ENCODE peak calls at places on chromosome 14, in five cellular contexts. O, G, S, Q and W are unnamed samples.

GRCh38 chr14:59055439-59056045 is 132.9 kb upstream of the DAAM1 start:
- DNase-seq in O (no peak), G (peak; percentile 73), S (peak; percentile 21), Q (no peak), W (peak; percentile 29)

GRCh38 chr14:37869633-37870032 is 274.2 kb downstream of the TTC6 start:
- DNase-seq in O (no peak), G (no peak), S (no peak), Q (no peak), W (peak; percentile 55)

GRCh38 chr14:24117179-24117578 is 2.4 kb upstream of the NRL start:
- DNase-seq in O (no peak), G (no peak), S (no peak), Q (no peak), W (no peak)

GRCh38 chr14:77123381-77124344 is 17.9 kb downstream of the ZDHHC22 start:
- DNase-seq in O (peak; percentile 55), G (no peak), S (no peak), Q (no peak), W (no peak)

GRCh38 chr14:37403656-37404055 is 191.4 kb downstream of the FOXA1 start:
- DNase-seq in O (no peak), G (no peak), S (no peak), Q (no peak), W (no peak)

GRCh38 chr14:28765907-28766504 is 581 bp upstream of the FOXG1 start:
- DNase-seq in O (no peak), G (peak; percentile 15), S (no peak), Q (no peak), W (peak; percentile 58)

GRCh38 chr14:77985235-77985634 is 184.9 kb upstream of the NRXN3 start:
- DNase-seq in O (no peak), G (peak; percentile 46), S (no peak), Q (no peak), W (no peak)

GRCh38 chr14:28770061-28770460 is 3.5 kb downstream of the FOXG1 start:
- DNase-seq in O (no peak), G (no peak), S (no peak), Q (no peak), W (no peak)

GRCh38 chr14:101476931-101477553 is 84.3 kb upstream of the DIO3 start:
- DNase-seq in O (no peak), G (no peak), S (peak; percentile 88), Q (peak; percentile 60), W (no peak)

GRCh38 chr14:50839048-50839447 is 8.1 kb upstream of the NIN start:
- DNase-seq in O (no peak), G (no peak), S (no peak), Q (no peak), W (no peak)

GRCh38 chr14:65840118-65840751 is 427.7 kb downstream of the FUT8 start:
- DNase-seq in O (no peak), G (no peak), S (no peak), Q (no peak), W (no peak)

GRCh38 chr14:55706893-55707292 is 126.9 kb downstream of the KTN1 start:
- DNase-seq in O (no peak), G (no peak), S (no peak), Q (no peak), W (no peak)

GRCh38 chr14:95468416-95469133 is 47.9 kb downstream of the SYNE3 start:
- DNase-seq in O (no peak), G (no peak), S (no peak), Q (no peak), W (no peak)

GRCh38 chr14:26841920-26842741 is 244.3 kb upstream of the NOVA1 start:
- DNase-seq in O (no peak), G (peak; percentile 98), S (peak; percentile 34), Q (peak; percentile 77), W (no peak)

GRCh38 chr14:24232121-24232644 is at the start of gene NEDD8:
- DNase-seq in O (peak; percentile 93), G (peak; percentile 98), S (peak; percentile 92), Q (peak; percentile 98), W (peak; percentile 94)

GRCh38 chr14:75429562-75429961 is 1.7 kb downstream of the JDP2 start:
- DNase-seq in O (no peak), G (peak; percentile 23), S (no peak), Q (no peak), W (no peak)
- H3K4me1 ChIP-seq in O (peaks cover 85% of the 10 kb centered on the region), G (peaks cover 21% of the 10 kb centered on the region), S (peaks cover 42% of the 10 kb centered on the region), Q (peaks cover 32% of the 10 kb centered on the region), W (peaks cover 24% of the 10 kb centered on the region)

GRCh38 chr14:87073880-87074570 is 919.0 kb downstream of the GALC start:
- DNase-seq in O (no peak), G (no peak), S (no peak), Q (no peak), W (no peak)
- H3K4me3 ChIP-seq in O (no peak overlapping the region), G (no peak overlapping the region), S (no peak overlapping the region), Q (no peak overlapping the region), W (no peak overlapping the region)

GRCh38 chr14:105471823-105472495 is 2.7 kb upstream of the CRIP2 start:
- DNase-seq in O (peak; percentile 63), G (no peak), S (no peak), Q (peak; percentile 72), W (no peak)

GRCh38 chr14:105469456-105470162 is 5.0 kb upstream of the CRIP2 start:
- DNase-seq in O (peak; percentile 61), G (no peak), S (no peak), Q (no peak), W (no peak)

GRCh38 chr14:105470812-105471771 is 3.5 kb upstream of the CRIP2 start:
- DNase-seq in O (peak; percentile 77), G (peak; percentile 20), S (no peak), Q (peak; percentile 67), W (no peak)

GRCh38 chr14:105468621-105469241 is 5.9 kb upstream of the CRIP2 start:
- DNase-seq in O (peak; percentile 72), G (no peak), S (no peak), Q (peak; percentile 92), W (no peak)

DNA sequence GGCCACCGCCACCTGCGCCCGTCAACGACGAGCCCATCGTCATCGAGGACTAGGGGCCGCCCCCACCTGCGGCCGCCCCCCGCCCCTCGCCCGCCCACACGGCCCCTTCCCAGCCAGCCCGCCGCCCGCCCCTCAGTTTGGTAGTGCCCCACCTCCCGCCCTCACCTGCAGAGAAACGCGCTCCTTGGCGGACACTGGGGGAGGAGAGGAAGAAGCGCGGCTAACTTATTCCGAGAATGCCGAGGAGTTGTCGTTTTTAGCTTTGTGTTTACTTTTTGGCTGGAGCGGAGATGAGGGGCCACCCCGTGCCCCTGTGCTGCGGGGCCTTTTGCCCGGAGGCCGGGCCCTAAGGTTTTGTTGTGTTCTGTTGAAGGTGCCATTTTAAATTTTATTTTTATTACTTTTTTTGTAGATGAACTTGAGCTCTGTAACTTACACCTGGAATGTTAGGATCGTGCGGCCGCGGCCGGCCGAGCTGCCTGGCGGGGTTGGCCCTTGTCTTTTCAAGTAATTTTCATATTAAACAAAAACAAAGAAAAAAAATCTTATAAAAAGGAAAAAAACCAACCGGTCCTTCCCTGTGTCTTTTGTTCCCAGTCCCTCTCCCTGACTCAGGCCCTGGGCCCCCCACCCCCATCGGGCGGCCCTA is 4.3 kb upstream of the CRIP2 start:
- DNase-seq in O (no peak), G (no peak), S (no peak), Q (no peak), W (no peak)
- H3K4me1 ChIP-seq in O (peaks cover 84% of the 10 kb centered on the region), G (peaks cover 71% of the 10 kb centered on the region), S (peaks cover 36% of the 10 kb centered on the region), Q (peaks cover 57% of the 10 kb centered on the region), W (peaks cover 6% of the 10 kb centered on the region)

DNA sequence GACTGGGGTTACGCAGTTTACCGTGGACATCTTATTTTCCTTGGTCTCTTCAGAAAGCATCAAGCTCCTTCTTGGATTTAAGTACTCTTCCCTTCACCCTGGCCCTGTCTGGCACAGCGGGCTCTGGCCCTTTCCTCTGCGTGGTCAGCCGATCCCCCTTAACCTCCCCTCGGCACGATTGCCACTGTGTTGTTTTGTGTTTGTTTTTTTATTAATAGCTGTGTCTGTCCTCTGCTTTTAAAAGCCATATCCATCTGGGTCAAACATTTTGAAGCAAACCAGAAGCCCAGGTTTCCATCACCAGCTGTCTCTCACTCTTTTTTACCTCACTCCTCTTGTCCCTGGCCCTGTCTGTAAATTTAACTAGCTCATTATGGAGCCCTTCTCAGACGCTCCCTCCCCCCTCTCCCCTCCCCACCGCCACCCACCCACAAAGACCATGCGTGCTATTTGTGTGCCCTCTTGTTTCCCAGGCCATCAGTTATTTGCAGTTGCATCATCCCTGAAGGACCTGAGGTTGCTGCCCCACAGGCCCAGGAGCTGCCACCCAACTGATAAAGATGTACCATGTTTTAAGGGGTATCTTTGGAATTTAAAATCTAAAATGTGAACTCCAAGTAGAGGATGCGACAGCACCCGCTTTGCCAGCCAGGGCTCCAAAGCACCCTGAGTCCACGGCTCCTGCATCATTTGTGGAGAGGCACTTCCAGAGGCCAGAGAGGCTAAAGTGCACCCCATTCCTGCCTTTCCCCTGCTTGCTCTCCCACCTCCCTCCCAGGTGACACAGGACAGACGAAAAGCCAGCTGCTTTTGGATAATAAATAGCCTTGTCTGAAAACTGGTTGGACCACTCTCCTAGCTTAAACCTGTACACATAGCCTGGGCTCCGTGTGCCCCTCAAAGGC is 3.9 kb downstream of the BCL11B start:
- DNase-seq in O (no peak), G (no peak), S (no peak), Q (peak; percentile 41), W (no peak)
- H3K4me3 ChIP-seq in O (no peak overlapping the region), G (no peak overlapping the region), S (no peak overlapping the region), Q (no peak overlapping the region), W (no peak overlapping the region)

DNA sequence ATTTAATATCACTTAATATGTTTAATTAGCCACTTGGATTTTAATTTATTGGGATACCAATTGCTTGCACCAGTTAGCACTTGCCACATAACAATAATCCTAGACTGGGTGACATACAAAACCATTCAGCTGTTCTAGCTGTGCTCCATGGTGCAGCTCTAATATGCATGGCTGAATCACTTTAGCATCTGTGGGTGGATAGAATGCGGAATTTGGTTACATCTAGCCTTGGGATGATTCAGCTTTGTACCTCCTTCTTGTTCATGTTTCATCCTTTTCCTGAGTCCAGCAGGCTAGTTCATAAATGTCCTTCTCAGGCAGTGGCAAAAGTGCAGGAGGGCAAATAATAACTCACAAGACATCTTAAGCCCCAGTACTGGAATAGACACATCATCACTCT is 1263.0 kb downstream of the LRFN5 start:
- DNase-seq in O (no peak), G (peak; percentile 1), S (no peak), Q (no peak), W (no peak)
- H3K4me1 ChIP-seq in O (no peaks in the 10 kb centered on the region), G (no peaks in the 10 kb centered on the region), S (no peaks in the 10 kb centered on the region), Q (no peaks in the 10 kb centered on the region), W (peaks cover 9% of the 10 kb centered on the region)

DNA sequence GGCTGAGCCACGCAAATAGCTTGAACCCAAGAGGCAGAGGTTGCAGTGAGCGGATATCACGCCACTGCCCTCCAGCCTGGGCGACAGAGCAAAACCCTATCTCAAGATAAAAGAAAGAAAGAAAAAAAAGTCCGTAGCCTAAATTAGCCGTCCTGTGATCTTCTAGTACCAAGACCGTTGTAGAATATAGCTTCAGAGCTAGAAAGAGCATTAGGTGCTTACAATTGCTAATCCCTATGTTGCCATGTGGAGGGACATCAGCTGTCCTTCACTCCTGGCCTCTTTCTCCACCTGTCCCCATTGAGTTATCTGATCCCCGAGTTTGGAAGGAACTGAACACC is 1.2 kb downstream of the CDKN3 start:
- DNase-seq in O (no peak), G (no peak), S (no peak), Q (no peak), W (no peak)
- H3K4me3 ChIP-seq in O (no peak overlapping the region), G (no peak overlapping the region), S (peak overlapping the region; percentile 78), Q (no peak overlapping the region), W (peak overlapping the region; percentile 74)

GRCh38 chr14:68253878-68254528 is 434.4 kb downstream of the RAD51B start:
- DNase-seq in O (no peak), G (no peak), S (no peak), Q (no peak), W (no peak)
- H3K4me1 ChIP-seq in O (peaks cover 30% of the 10 kb centered on the region), G (peaks cover 54% of the 10 kb centered on the region), S (peaks cover 63% of the 10 kb centered on the region), Q (peaks cover 28% of the 10 kb centered on the region), W (peaks cover 45% of the 10 kb centered on the region)